ENCODE peak calls at places on chromosomes 5 and 9, in seven cellular contexts. O is transverse colon, H is neural progenitor cell, B is adrenal gland, R is Peyer's patch, T is cardiac muscle cell, V is IMR-90. Z is an unnamed sample.

GRCh38 chr5:19564036-19564435 is 424.0 kb downstream of the CDH18 start:
- DNase-seq in H (no peak), T (no peak), R (no peak), B (no peak), V (no peak), O (no peak), Z (no peak)

GRCh38 chr9:113386571-113387393 is 10.0 kb upstream of the HDHD3 start:
- DNase-seq in R (no peak), O (no peak), B (no peak), T (no peak), V (no peak), H (no peak), Z (no peak)

GRCh38 chr5:51395666-51396356 is 12.6 kb downstream of the ISL1 start:
- DNase-seq in O (no peak), V (no peak), B (no peak), H (no peak), T (no peak), R (no peak), Z (no peak)

GRCh38 chr9:86434039-86434726 is 80.0 kb upstream of the TUT7 start:
- DNase-seq in T (peak; percentile 57), H (peak; percentile 64), O (no peak), B (no peak), R (no peak), V (peak; percentile 79), Z (peak; percentile 25)

GRCh38 chr5:111254613-111255012 is 30.4 kb downstream of the CAMK4 start:
- DNase-seq in R (no peak), T (no peak), V (peak; percentile 40), B (no peak), O (no peak), H (no peak), Z (no peak)

GRCh38 chr9:16371306-16371705 is 499.2 kb downstream of the BNC2 start:
- DNase-seq in O (no peak), V (no peak), R (no peak), T (no peak), B (no peak), H (peak; percentile 65), Z (no peak)

GRCh38 chr9:113626735-113627495 is 163.4 kb downstream of the RGS3 start:
- DNase-seq in B (peak; percentile 11), V (no peak), T (no peak), O (no peak), R (peak; percentile 43), H (no peak), Z (peak; percentile 69)

GRCh38 chr5:143023447-143024096 is 253.4 kb downstream of the ARHGAP26 start:
- DNase-seq in R (no peak), H (peak; percentile 30), B (no peak), V (peak; percentile 68), O (peak; percentile 18), T (peak; percentile 30), Z (peak; percentile 80)

GRCh38 chr5:141772281-141772680 is 90.3 kb upstream of the ARAP3 start:
- DNase-seq in O (no peak), B (no peak), T (no peak), V (peak; percentile 45), H (no peak), R (no peak), Z (no peak)

GRCh38 chr5:140145818-140146522 is 20.2 kb downstream of the IGIP start:
- DNase-seq in R (peak; percentile 84), V (peak; percentile 66), T (peak; percentile 92), H (peak; percentile 91), B (peak; percentile 81), O (peak; percentile 76), Z (peak; percentile 84)

GRCh38 chr5:67233075-67233474 is 36.5 kb upstream of the CD180 start:
- DNase-seq in B (no peak), O (no peak), H (no peak), R (no peak), T (no peak), V (peak; percentile 42), Z (no peak)

GRCh38 chr9:35733109-35733541 is 659 bp downstream of the CREB3 start:
- DNase-seq in B (peak; percentile 48), V (peak; percentile 75), R (no peak), O (peak; percentile 47), T (peak; percentile 54), H (peak; percentile 77), Z (no peak)

GRCh38 chr5:77355074-77355473 is 137.0 kb downstream of the WDR41 start:
- DNase-seq in V (no peak), O (no peak), T (no peak), R (no peak), H (no peak), B (no peak), Z (no peak)

GRCh38 chr5:39283231-39283818 is 64.0 kb upstream of the FYB1 start:
- DNase-seq in V (peak; percentile 76), T (peak; percentile 59), O (peak; percentile 26), R (peak; percentile 70), H (peak; percentile 71), B (peak; percentile 40), Z (no peak)

GRCh38 chr9:90107864-90108263 is 503.1 kb downstream of the GADD45G start:
- DNase-seq in T (no peak), V (no peak), B (no peak), R (no peak), H (no peak), O (no peak), Z (no peak)

GRCh38 chr9:90102292-90102901 is 497.6 kb downstream of the GADD45G start:
- DNase-seq in R (peak; percentile 94), H (peak; percentile 90), B (peak; percentile 88), O (peak; percentile 91), V (peak; percentile 88), T (peak; percentile 93), Z (peak; percentile 87)

GRCh38 chr9:90105793-90106192 is 501.0 kb downstream of the GADD45G start:
- DNase-seq in T (no peak), V (no peak), O (no peak), R (no peak), B (no peak), H (no peak), Z (no peak)

GRCh38 chr9:90103771-90104170 is 499.0 kb downstream of the GADD45G start:
- DNase-seq in B (no peak), O (no peak), T (no peak), H (no peak), R (no peak), V (no peak), Z (no peak)

DNA sequence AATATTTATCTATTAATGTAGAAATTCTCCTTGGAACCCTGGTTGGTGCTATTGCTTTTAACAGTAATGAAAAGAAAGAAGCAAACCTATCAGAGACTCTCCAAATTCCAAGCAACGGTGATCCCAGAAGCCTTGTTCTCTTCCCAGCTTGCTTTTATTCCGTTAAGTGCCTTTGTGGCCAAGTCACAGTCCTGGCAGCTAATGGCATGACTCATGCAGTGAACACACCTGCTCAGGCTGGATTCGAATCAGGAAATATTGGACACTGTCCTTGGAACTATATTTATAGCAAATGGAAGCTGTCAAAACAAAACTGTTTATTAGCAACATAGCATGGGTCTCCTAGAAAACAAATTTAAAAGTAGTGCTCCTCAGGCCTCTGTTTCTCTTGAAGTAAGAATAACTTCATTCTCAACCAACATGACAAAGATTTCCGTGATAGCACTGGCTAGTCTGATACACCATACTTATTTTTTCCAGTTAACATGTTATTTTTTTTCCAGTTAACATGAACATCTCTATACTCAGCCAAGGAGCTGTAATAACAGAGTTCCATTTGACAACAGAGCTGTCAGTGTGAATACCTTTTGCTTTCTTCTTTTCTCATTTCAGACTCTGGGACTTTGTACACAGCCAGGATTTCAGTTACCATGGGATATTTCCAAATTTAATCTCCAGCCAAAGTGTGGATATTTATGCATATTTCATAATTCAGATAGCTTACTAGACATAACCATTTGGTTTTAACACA is 502.4 kb downstream of the GADD45G start:
- DNase-seq in R (peak; percentile 78), B (peak; percentile 84), O (peak; percentile 36), T (no peak), H (no peak), V (no peak), Z (peak; percentile 70)
- H3K4me1 ChIP-seq in R (no peaks in the 10 kb centered on the region), B (peaks cover 24% of the 10 kb centered on the region), O (peaks cover 18% of the 10 kb centered on the region), T (no peaks in the 10 kb centered on the region), H (no peaks in the 10 kb centered on the region), V (no peaks in the 10 kb centered on the region), Z (peaks cover 3% of the 10 kb centered on the region)

GRCh38 chr5:122484103-122484502 is 172.1 kb downstream of the SNCAIP start:
- DNase-seq in T (no peak), H (no peak), B (no peak), V (no peak), R (no peak), O (no peak), Z (no peak)

GRCh38 chr5:122490718-122491117 is 178.7 kb downstream of the SNCAIP start:
- DNase-seq in H (no peak), V (no peak), B (no peak), R (no peak), O (no peak), T (no peak), Z (no peak)

GRCh38 chr5:122480146-122480545 is 168.1 kb downstream of the SNCAIP start:
- DNase-seq in R (no peak), V (no peak), T (no peak), B (no peak), O (no peak), H (no peak), Z (no peak)

GRCh38 chr5:122485226-122485625 is 173.2 kb downstream of the SNCAIP start:
- DNase-seq in H (no peak), O (no peak), T (no peak), V (no peak), B (no peak), R (no peak), Z (no peak)
- H3K4me1 ChIP-seq in H (no peaks in the 10 kb centered on the region), O (peaks cover 11% of the 10 kb centered on the region), T (no peaks in the 10 kb centered on the region), V (peaks cover 1% of the 10 kb centered on the region), B (no peaks in the 10 kb centered on the region), R (no peaks in the 10 kb centered on the region), Z (no peaks in the 10 kb centered on the region)

GRCh38 chr5:10584714-10585113 is 20.8 kb downstream of the ANKRD33B start:
- DNase-seq in R (no peak), B (no peak), T (no peak), V (no peak), H (no peak), O (no peak), Z (no peak)
- H3K4me1 ChIP-seq in R (peaks cover 2% of the 10 kb centered on the region), B (no peaks in the 10 kb centered on the region), T (peaks cover 4% of the 10 kb centered on the region), V (peaks cover 8% of the 10 kb centered on the region), H (no peaks in the 10 kb centered on the region), O (no peaks in the 10 kb centered on the region), Z (peaks cover 50% of the 10 kb centered on the region)

GRCh38 chr5:168885324-168886120 is 306.4 kb upstream of the PANK3 start:
- DNase-seq in O (no peak), B (peak; percentile 44), R (no peak), T (peak; percentile 91), V (no peak), H (peak; percentile 67), Z (peak; percentile 41)

GRCh38 chr5:168891175-168891812 is 312.1 kb upstream of the PANK3 start:
- DNase-seq in R (no peak), B (no peak), V (no peak), T (no peak), H (no peak), O (no peak), Z (no peak)

GRCh38 chr5:168886153-168886552 is 307.0 kb upstream of the PANK3 start:
- DNase-seq in V (no peak), O (no peak), R (no peak), B (no peak), H (no peak), T (peak; percentile 49), Z (no peak)

GRCh38 chr5:168887931-168888330 is 308.8 kb upstream of the PANK3 start:
- DNase-seq in B (no peak), O (no peak), H (no peak), R (no peak), V (no peak), T (no peak), Z (no peak)

DNA sequence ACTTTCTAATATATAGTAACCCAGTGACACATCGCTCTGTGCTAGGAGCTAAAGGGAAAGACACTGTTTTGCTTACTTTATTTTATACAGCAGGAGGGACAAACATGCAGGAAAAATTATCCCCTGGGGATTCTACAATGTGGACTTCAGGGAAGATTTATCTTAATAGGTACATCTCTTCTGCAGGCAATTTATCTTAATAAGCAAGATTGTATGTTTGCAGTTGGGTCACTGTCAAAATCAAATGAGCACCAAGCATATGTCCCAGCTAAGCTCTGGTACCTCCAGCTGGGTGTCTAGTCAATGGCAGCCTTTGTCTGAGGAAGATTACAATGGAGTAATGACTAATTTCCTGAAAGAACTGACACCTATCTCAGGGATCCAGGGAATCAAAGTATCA is 309.9 kb upstream of the PANK3 start:
- DNase-seq in O (no peak), V (no peak), H (no peak), B (no peak), T (no peak), R (no peak), Z (no peak)
- H3K4me1 ChIP-seq in O (no peaks in the 10 kb centered on the region), V (no peaks in the 10 kb centered on the region), H (peaks cover 22% of the 10 kb centered on the region), B (no peaks in the 10 kb centered on the region), T (peaks cover 70% of the 10 kb centered on the region), R (no peaks in the 10 kb centered on the region), Z (peaks cover 10% of the 10 kb centered on the region)